ENCODE peak calls at places on chromosomes 13 and 19, in eight cellular contexts. One of them, this sample, is unnamed. For H3K9me3, the result is how much of the 10 kb centered on the place peaks cover.

GRCh38 chr13:42228527-42228926 is 43.4 kb upstream of the AKAP11 start:
- DNase-seq in esophagus squamous epithelium: no peak
- DNase-seq in thoracic aorta: no peak
- DNase-seq in K562: no peak
- DNase-seq in colonic mucosa: no peak
- DNase-seq in breast epithelium: no peak
- DNase-seq in GM23248: no peak
- DNase-seq in mammary epithelial cell: no peak
- DNase-seq in this sample: no peak

GRCh38 chr19:38849147-38849745 is 540 bp downstream of the HNRNPL start:
- DNase-seq in esophagus squamous epithelium: peak
- DNase-seq in thoracic aorta: peak
- DNase-seq in K562: peak
- DNase-seq in colonic mucosa: peak
- DNase-seq in breast epithelium: peak
- DNase-seq in GM23248: peak
- DNase-seq in mammary epithelial cell: peak
- DNase-seq in this sample: peak

GRCh38 chr19:16076958-16077611 is 790 bp downstream of the TPM4 start:
- DNase-seq in esophagus squamous epithelium: no peak
- DNase-seq in thoracic aorta: no peak
- DNase-seq in K562: peak
- DNase-seq in colonic mucosa: peak
- DNase-seq in breast epithelium: peak
- DNase-seq in GM23248: peak
- DNase-seq in mammary epithelial cell: peak
- DNase-seq in this sample: peak

GRCh38 chr19:35911173-35911572 is 3.1 kb upstream of the TYROBP start:
- DNase-seq in esophagus squamous epithelium: no peak
- DNase-seq in thoracic aorta: no peak
- DNase-seq in K562: no peak
- DNase-seq in colonic mucosa: no peak
- DNase-seq in breast epithelium: no peak
- DNase-seq in GM23248: no peak
- DNase-seq in mammary epithelial cell: no peak
- DNase-seq in this sample: no peak

GRCh38 chr19:7739211-7739752 is 7.4 kb upstream of the CLEC4G start:
- DNase-seq in esophagus squamous epithelium: no peak
- DNase-seq in thoracic aorta: no peak
- DNase-seq in K562: no peak
- DNase-seq in colonic mucosa: no peak
- DNase-seq in breast epithelium: no peak
- DNase-seq in GM23248: no peak
- DNase-seq in mammary epithelial cell: no peak
- DNase-seq in this sample: no peak

GRCh38 chr19:3783660-3784584 is 2.3 kb downstream of the MATK start:
- DNase-seq in esophagus squamous epithelium: no peak
- DNase-seq in thoracic aorta: no peak
- DNase-seq in K562: peak
- DNase-seq in colonic mucosa: no peak
- DNase-seq in breast epithelium: no peak
- DNase-seq in GM23248: no peak
- DNase-seq in mammary epithelial cell: no peak
- DNase-seq in this sample: no peak

GRCh38 chr19:3275068-3275582 is 50.7 kb downstream of the CELF5 start:
- DNase-seq in esophagus squamous epithelium: no peak
- DNase-seq in thoracic aorta: no peak
- DNase-seq in K562: peak
- DNase-seq in colonic mucosa: no peak
- DNase-seq in breast epithelium: no peak
- DNase-seq in GM23248: no peak
- DNase-seq in mammary epithelial cell: no peak
- DNase-seq in this sample: no peak

GRCh38 chr19:1474011-1474764 is 4.8 kb downstream of the C19orf25 start:
- DNase-seq in esophagus squamous epithelium: no peak
- DNase-seq in thoracic aorta: no peak
- DNase-seq in K562: no peak
- DNase-seq in colonic mucosa: no peak
- DNase-seq in breast epithelium: no peak
- DNase-seq in GM23248: peak
- DNase-seq in mammary epithelial cell: no peak
- DNase-seq in this sample: no peak

GRCh38 chr19:41264581-41265375 is 606 bp downstream of the HNRNPUL1 start:
- DNase-seq in esophagus squamous epithelium: no peak
- DNase-seq in thoracic aorta: no peak
- DNase-seq in K562: peak
- DNase-seq in colonic mucosa: peak
- DNase-seq in breast epithelium: peak
- DNase-seq in GM23248: peak
- DNase-seq in mammary epithelial cell: peak
- DNase-seq in this sample: peak

GRCh38 chr13:34608326-34608725 is 333.7 kb upstream of the NBEA start:
- DNase-seq in esophagus squamous epithelium: no peak
- DNase-seq in thoracic aorta: no peak
- DNase-seq in K562: no peak
- DNase-seq in colonic mucosa: no peak
- DNase-seq in breast epithelium: no peak
- DNase-seq in GM23248: no peak
- DNase-seq in mammary epithelial cell: no peak
- DNase-seq in this sample: no peak

GRCh38 chr19:58469241-58470013 is 2.5 kb downstream of the ZNF324 start:
- DNase-seq in esophagus squamous epithelium: no peak
- DNase-seq in thoracic aorta: no peak
- DNase-seq in K562: no peak
- DNase-seq in colonic mucosa: no peak
- DNase-seq in breast epithelium: no peak
- DNase-seq in GM23248: no peak
- DNase-seq in mammary epithelial cell: no peak
- DNase-seq in this sample: no peak

GRCh38 chr19:28746486-28746885 is 466.5 kb downstream of the UQCRFS1 start:
- DNase-seq in esophagus squamous epithelium: no peak
- DNase-seq in thoracic aorta: no peak
- DNase-seq in K562: no peak
- DNase-seq in colonic mucosa: no peak
- DNase-seq in breast epithelium: no peak
- DNase-seq in GM23248: peak
- DNase-seq in mammary epithelial cell: no peak
- DNase-seq in this sample: no peak

GRCh38 chr13:110089815-110090214 is 217.1 kb downstream of the COL4A1 start:
- DNase-seq in esophagus squamous epithelium: no peak
- DNase-seq in thoracic aorta: no peak
- DNase-seq in K562: no peak
- DNase-seq in colonic mucosa: no peak
- DNase-seq in breast epithelium: no peak
- DNase-seq in GM23248: peak
- DNase-seq in mammary epithelial cell: no peak
- DNase-seq in this sample: no peak

GRCh38 chr13:98275711-98276171 is 98.7 kb upstream of the RNF113B start:
- DNase-seq in esophagus squamous epithelium: no peak
- DNase-seq in thoracic aorta: no peak
- DNase-seq in K562: no peak
- DNase-seq in colonic mucosa: no peak
- DNase-seq in breast epithelium: no peak
- DNase-seq in GM23248: peak
- DNase-seq in mammary epithelial cell: no peak
- DNase-seq in this sample: peak

GRCh38 chr19:8206147-8207087 is 2.8 kb upstream of the CERS4 start:
- DNase-seq in esophagus squamous epithelium: no peak
- DNase-seq in thoracic aorta: no peak
- DNase-seq in K562: no peak
- DNase-seq in colonic mucosa: no peak
- DNase-seq in breast epithelium: no peak
- DNase-seq in GM23248: no peak
- DNase-seq in mammary epithelial cell: no peak
- DNase-seq in this sample: no peak

GRCh38 chr19:40576181-40576584 is 490 bp upstream of the SHKBP1 start:
- DNase-seq in esophagus squamous epithelium: no peak
- DNase-seq in thoracic aorta: no peak
- DNase-seq in K562: no peak
- DNase-seq in colonic mucosa: no peak
- DNase-seq in breast epithelium: no peak
- DNase-seq in GM23248: no peak
- DNase-seq in mammary epithelial cell: no peak
- DNase-seq in this sample: peak

GRCh38 chr13:70960841-70961443 is 852.7 kb upstream of the KLHL1 start:
- DNase-seq in esophagus squamous epithelium: no peak
- DNase-seq in thoracic aorta: no peak
- DNase-seq in K562: no peak
- DNase-seq in colonic mucosa: no peak
- DNase-seq in breast epithelium: no peak
- DNase-seq in GM23248: peak
- DNase-seq in mammary epithelial cell: peak
- DNase-seq in this sample: peak

GRCh38 chr13:93151277-93151676 is 75.3 kb upstream of the GPC6 start:
- DNase-seq in esophagus squamous epithelium: no peak
- DNase-seq in thoracic aorta: no peak
- DNase-seq in K562: no peak
- DNase-seq in colonic mucosa: no peak
- DNase-seq in breast epithelium: no peak
- DNase-seq in GM23248: peak
- DNase-seq in mammary epithelial cell: peak
- DNase-seq in this sample: no peak

GRCh38 chr19:54549224-54549623 is 24.4 kb upstream of the LILRA2 start:
- DNase-seq in esophagus squamous epithelium: no peak
- DNase-seq in thoracic aorta: no peak
- DNase-seq in K562: no peak
- DNase-seq in colonic mucosa: no peak
- DNase-seq in breast epithelium: no peak
- DNase-seq in GM23248: no peak
- DNase-seq in mammary epithelial cell: no peak
- DNase-seq in this sample: no peak
- H3K9me3 ChIP-seq in esophagus squamous epithelium: under half
- H3K9me3 ChIP-seq in thoracic aorta: under half
- H3K9me3 ChIP-seq in K562: under half
- H3K9me3 ChIP-seq in colonic mucosa: under half
- H3K9me3 ChIP-seq in breast epithelium: under half
- H3K9me3 ChIP-seq in GM23248: under half
- H3K9me3 ChIP-seq in mammary epithelial cell: under half
- H3K9me3 ChIP-seq in this sample: under half

DNA sequence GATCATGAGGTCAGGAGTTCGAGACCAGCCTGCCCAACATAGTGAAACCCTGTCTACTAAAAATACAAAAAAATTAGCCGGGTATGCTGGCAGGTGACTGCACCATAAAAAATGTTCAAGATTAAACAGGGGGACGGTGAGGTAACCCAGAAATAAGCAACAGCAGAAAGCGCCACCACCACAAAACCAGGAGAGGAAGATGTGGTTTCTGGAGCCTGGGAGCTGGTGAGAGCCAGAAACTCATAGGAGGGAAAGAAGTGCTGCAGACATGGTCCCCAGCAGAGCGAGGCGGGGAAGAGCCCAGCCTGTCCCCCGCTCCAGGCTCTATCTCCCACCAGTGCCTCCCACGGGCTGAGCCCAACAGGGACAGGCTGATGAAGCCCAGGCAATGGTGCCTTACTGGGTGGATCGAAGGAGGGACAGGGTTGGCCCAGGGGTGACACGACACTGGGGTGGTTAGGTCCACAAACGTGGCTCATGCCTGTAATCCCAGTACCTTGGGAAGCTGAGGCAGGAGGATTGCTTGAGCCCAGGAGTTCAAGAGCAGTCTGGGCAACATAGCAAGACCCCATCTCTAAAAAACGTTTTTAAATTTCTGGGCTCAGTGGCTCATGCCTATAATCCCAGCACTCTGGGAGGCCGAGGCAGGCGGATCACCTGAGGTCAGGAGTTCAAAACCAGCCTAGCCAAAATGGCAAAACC is 19.0 kb downstream of the SPC24 start:
- DNase-seq in esophagus squamous epithelium: no peak
- DNase-seq in thoracic aorta: no peak
- DNase-seq in K562: peak
- DNase-seq in colonic mucosa: no peak
- DNase-seq in breast epithelium: no peak
- DNase-seq in GM23248: no peak
- DNase-seq in mammary epithelial cell: peak
- DNase-seq in this sample: no peak
- H3K27ac ChIP-seq in esophagus squamous epithelium: peak
- H3K27ac ChIP-seq in thoracic aorta: peak
- H3K27ac ChIP-seq in K562: no peak
- H3K27ac ChIP-seq in colonic mucosa: no peak
- H3K27ac ChIP-seq in breast epithelium: peak
- H3K27ac ChIP-seq in GM23248: no peak
- H3K27ac ChIP-seq in mammary epithelial cell: no peak
- H3K27ac ChIP-seq in this sample: no peak

GRCh38 chr19:51976852-51977251 is 9.8 kb downstream of the ZNF350 start:
- DNase-seq in esophagus squamous epithelium: no peak
- DNase-seq in thoracic aorta: no peak
- DNase-seq in K562: no peak
- DNase-seq in colonic mucosa: no peak
- DNase-seq in breast epithelium: no peak
- DNase-seq in GM23248: no peak
- DNase-seq in mammary epithelial cell: no peak
- DNase-seq in this sample: no peak
- H3K9me3 ChIP-seq in esophagus squamous epithelium: half or more
- H3K9me3 ChIP-seq in thoracic aorta: half or more
- H3K9me3 ChIP-seq in K562: under half
- H3K9me3 ChIP-seq in colonic mucosa: under half
- H3K9me3 ChIP-seq in breast epithelium: half or more
- H3K9me3 ChIP-seq in GM23248: under half
- H3K9me3 ChIP-seq in mammary epithelial cell: half or more
- H3K9me3 ChIP-seq in this sample: under half

DNA sequence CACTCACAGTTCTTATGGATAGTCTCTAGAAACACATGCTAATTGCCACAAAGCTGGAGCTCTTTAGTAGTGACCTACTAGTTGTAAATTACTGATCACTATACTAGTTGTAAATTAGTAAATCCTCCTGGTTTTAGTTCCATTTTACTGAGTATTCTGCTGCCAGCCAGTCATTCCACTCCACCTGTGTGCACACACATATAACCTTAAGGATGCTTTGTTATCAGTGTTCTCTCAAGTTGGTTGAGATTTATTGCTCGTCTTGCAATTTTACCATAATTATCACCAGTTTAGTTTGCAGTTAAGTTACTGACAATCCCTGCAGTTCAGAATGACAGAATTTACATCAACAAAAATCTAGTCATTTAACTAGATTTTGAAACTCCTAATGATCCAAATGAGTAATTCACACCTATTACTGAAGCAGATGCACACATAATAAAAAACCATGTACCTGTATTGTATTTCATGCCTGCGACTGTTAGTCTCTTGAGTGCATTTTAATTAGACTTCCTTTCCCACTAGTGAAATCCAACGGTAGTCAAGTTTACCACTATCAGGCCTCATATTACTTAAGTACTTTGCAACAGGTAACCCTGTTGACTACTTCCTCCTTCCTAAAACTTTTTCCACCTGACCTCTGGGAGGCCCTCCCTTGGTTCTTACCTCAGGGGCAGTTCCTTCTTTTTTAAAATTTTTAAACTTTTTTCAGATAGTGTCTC is 7.6 kb downstream of the TPT1 start:
- DNase-seq in esophagus squamous epithelium: no peak
- DNase-seq in thoracic aorta: no peak
- DNase-seq in K562: no peak
- DNase-seq in colonic mucosa: no peak
- DNase-seq in breast epithelium: no peak
- DNase-seq in GM23248: no peak
- DNase-seq in mammary epithelial cell: no peak
- DNase-seq in this sample: no peak
- H3K27ac ChIP-seq in esophagus squamous epithelium: no peak
- H3K27ac ChIP-seq in thoracic aorta: peak
- H3K27ac ChIP-seq in K562: no peak
- H3K27ac ChIP-seq in colonic mucosa: no peak
- H3K27ac ChIP-seq in breast epithelium: no peak
- H3K27ac ChIP-seq in GM23248: peak
- H3K27ac ChIP-seq in mammary epithelial cell: peak
- H3K27ac ChIP-seq in this sample: no peak